ENCODE peak calls at places on chromosomes 13 and 19, in four cellular contexts. K is A549, E is K562, Q is HepG2. X is an unnamed sample.
A peak's percentile ranks its signal among the peaks of the same experiment; 100 is the strongest.

GRCh38 chr19:10335149-10336053 is 2.1 kb upstream of the RAVER1 start:
- DNase-seq in K (no peak), E (no peak), Q (no peak), X (peak; percentile 52)

GRCh38 chr13:35479223-35479536 is 2.7 kb upstream of the MAB21L1 start:
- DNase-seq in K (no peak), E (no peak), Q (no peak), X (no peak)

GRCh38 chr13:93859666-93860065 is 619.8 kb downstream of the DCT start:
- DNase-seq in K (no peak), E (no peak), Q (no peak), X (no peak)

GRCh38 chr13:28449826-28450773 is 44.8 kb downstream of the FLT1 start:
- DNase-seq in K (no peak), E (no peak), Q (no peak), X (no peak)

GRCh38 chr13:64274481-64275217 is 2859.0 kb upstream of the PCDH20 start:
- DNase-seq in K (no peak), E (peak; percentile 51), Q (no peak), X (no peak)

GRCh38 chr19:45781282-45782161 is 768 bp downstream of the DMPK start:
- DNase-seq in K (peak; percentile 57), E (no peak), Q (no peak), X (no peak)

GRCh38 chr19:1441677-1442438 is 3.7 kb downstream of the RPS15 start:
- DNase-seq in K (no peak), E (no peak), Q (no peak), X (no peak)

GRCh38 chr13:42722883-42723539 is 58.4 kb upstream of the FAM216B start:
- DNase-seq in K (no peak), E (no peak), Q (no peak), X (no peak)

GRCh38 chr19:2639999-2640398 is 62.5 kb downstream of the GNG7 start:
- DNase-seq in K (no peak), E (no peak), Q (no peak), X (no peak)

GRCh38 chr13:43422061-43422460 is 364.7 kb downstream of the ENOX1 start:
- DNase-seq in K (no peak), E (no peak), Q (no peak), X (no peak)

GRCh38 chr19:343451-343931 is 1.1 kb downstream of the MIER2 start:
- DNase-seq in K (no peak), E (no peak), Q (no peak), X (no peak)

GRCh38 chr13:29901714-29902631 is 51.6 kb upstream of the UBL3 start:
- DNase-seq in K (peak; percentile 41), E (no peak), Q (no peak), X (no peak)

GRCh38 chr19:18647807-18648206 is 11.0 kb downstream of the KLHL26 start:
- DNase-seq in K (no peak), E (no peak), Q (no peak), X (no peak)

GRCh38 chr13:75345191-75345590 is 136.8 kb downstream of the TBC1D4 start:
- DNase-seq in K (no peak), E (no peak), Q (no peak), X (no peak)

DNA sequence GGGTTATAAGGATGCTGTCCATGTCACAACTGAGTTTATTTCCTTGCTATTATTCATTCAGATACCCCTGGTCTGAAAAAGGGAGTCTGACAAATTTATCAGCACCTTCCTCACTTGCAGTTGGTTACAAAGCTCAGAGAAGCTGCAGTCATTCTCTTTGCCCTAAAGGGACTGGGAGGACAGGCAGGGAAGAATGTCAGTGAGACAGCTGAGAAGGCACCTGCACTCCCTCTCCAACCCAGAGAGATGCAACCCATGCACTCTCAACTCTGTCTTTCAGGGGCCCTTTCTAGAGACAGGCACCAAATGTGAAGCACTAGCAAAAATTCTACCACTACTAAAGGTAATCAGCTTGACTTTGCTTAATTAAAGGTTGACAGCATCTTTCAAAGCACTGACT is 83.3 kb downstream of the CRYL1 start:
- DNase-seq in K (no peak), E (no peak), Q (no peak), X (no peak)
- TF ChIP-seq JUN in K (no peak), E (no peak), Q (no peak), X (no peak)

DNA sequence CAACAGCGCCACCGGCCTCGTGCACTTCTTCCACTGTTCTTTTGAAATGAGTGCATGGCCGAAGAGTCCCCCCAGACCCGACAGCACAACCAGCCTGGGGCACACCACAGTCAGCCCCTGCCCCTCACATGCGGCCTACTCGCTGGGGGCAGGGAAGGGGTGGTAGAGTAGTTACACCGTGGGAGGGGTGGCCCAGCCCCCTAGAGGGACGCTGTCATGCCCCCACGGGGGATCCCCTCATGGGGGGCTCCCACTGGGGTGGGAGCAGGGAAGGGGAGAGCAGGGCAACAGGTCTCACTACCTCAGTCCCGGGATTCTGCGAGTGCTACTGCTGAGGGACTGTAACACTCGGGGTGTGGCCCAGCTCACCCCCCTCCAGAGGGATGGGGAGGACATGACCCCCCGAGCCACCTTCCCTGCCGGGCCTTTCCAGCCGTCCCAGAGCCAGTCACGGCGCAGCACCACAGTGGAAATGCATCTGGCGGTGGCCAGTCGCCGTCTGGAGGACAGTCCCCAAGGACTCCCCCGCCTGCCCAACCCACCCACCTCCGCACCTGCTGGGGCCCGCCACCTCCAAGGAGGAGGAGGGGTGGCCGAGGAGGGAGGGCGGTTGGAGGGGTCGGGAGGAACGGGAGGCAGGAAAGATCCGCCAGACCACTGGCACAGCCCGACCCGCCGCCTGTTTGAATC is 84.6 kb upstream of the ZNF254 start:
- DNase-seq in K (no peak), E (no peak), Q (no peak), X (no peak)
- TF ChIP-seq ESRRA in K (no peak), E (no peak), Q (no peak), X (no peak)

GRCh38 chr19:41321204-41321599 is 11.2 kb downstream of the CCDC97 start:
- DNase-seq in K (no peak), E (no peak), Q (no peak), X (no peak)
- TF ChIP-seq JUN in K (no peak), E (no peak), Q (no peak), X (no peak)

DNA sequence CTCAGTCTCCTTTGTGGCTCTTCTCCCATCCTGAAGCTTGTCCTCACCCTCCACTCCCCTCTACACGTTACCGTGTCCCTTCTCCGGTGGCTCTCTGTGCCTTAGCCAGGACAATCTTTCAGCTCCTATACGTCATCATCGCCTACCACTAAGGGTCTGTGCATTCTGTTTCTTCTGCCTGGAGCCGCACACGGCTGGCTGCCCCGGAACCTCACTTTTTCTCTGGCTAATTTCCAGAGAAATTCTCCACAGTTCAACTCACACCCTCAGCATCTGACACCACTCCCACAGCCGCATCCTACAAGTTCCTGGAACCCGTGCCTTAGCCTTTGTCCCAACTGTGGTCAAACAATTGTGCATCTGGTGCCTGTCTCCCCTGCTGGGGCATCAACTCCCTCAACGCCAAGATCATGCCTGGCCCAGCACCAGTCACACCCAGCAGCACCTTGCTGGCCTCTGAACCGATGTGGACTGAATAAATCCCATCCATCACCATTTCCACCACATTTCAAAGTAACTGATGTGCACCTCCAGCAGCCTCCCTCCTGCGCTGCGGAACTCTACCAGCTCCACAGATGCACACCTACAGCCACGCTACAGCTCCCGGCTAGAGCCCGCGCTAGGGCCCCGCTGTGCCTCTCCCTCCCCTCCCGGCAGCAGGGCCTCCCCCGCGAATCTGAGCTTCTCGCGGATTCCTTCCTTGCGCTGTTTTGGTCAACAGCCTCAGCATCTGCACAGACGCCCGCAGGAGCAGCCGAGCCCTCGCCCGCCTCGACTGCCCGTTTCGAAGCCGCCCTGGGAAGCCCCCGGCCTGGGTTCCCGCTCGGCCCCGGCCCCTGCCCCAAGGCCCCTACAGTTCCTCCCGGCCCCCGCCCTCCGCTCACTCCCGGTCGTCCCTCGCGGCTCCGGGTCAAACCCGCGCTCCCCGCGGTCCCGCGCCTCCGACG is 689 bp downstream of the DCUN1D2 start:
- DNase-seq in K (no peak), E (peak; percentile 39), Q (no peak), X (peak; percentile 42)
- TF ChIP-seq ESRRA in K (no peak), E (no peak), Q (no peak), X (no peak)

GRCh38 chr13:111940892-111941291 is 126.1 kb upstream of the SOX1 start:
- DNase-seq in K (no peak), E (no peak), Q (no peak), X (no peak)

GRCh38 chr13:111936267-111936925 is 130.6 kb upstream of the SOX1 start:
- DNase-seq in K (no peak), E (no peak), Q (no peak), X (no peak)

GRCh38 chr13:111939285-111940278 is 127.4 kb upstream of the SOX1 start:
- DNase-seq in K (no peak), E (no peak), Q (no peak), X (no peak)

GRCh38 chr13:111938743-111939142 is 128.2 kb upstream of the SOX1 start:
- DNase-seq in K (no peak), E (no peak), Q (no peak), X (no peak)

DNA sequence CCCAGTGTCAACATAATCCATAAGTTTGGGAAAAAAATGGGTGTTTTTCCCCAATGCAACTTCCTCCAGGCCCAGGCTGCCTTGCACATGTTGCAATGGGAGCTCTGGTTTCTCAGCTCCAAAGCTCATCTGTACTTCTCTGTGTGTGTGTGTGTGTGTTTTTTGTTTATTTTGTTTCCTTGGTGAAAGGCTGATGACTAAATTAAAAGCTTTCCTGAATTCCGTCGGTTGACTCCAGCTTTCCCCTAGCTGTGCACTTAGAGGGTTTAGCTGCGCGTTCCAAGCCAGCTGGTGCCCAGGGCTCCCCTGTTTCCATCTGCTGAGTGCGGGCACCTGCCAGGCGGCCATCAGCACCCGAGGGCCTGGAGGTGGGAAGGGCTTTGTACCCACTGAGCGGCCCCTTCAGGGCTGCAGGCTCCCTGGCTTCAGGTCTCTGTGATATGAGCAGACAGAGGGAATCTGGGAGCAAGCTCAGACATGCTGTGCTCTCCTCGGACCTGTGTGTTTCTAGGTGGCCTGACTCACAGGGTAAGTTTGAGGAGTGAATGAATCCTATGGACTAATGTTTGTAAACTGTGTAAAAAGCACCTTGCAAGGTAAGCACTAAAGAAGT is 129.1 kb upstream of the SOX1 start:
- DNase-seq in K (no peak), E (no peak), Q (no peak), X (no peak)
- TF ChIP-seq JUN in K (no peak), E (no peak), Q (no peak), X (no peak)

DNA sequence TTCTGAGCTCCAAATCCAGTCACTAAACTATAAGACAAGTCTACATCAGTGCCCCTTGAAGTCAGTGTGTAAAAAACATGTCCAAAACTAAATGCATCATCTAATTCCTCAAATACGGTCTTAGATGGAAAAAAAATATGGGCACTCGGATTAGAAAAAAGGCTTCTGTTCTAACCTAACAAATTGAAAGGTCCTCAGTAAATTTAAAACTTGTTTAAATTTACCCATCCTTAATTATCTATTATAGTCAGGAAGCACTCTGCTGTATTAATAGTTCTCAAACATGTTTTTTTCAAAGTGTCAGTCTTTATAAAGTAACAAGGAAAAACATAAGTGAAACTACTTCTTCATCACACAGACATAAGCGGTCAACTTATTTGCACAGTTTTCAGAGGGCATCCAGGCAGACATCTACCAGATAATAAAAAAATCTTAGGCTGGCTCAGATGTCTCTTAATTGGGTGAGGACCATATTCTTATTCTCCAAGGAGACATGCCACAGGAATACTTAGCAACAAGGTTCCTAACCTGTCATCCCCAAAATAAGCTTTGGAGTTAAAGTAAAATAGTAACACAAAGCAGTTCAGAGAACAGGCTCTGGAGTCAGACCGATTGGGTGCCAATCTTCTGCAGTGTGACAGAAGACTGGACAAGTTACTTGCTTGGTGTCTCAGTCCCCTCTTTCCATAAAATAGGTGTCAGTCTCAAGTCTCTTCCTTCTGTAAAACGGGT is 33.4 kb downstream of the ELF1 start:
- DNase-seq in K (no peak), E (no peak), Q (no peak), X (no peak)
- TF ChIP-seq ESRRA in K (no peak), E (no peak), Q (no peak), X (no peak)